ENCODE peak calls at places on chromosomes 16 and 17, in ten cellular contexts. One of them, this sample, is unnamed.

GRCh38 chr16:47278571-47278970 is 134.8 kb upstream of the NETO2 start:
- DNase-seq in CD8-positive, alpha-beta T cell: no peak
- DNase-seq in mucosa of descending colon: no peak
- DNase-seq in activated T-helper 2 cell treated with anti-CD3 and anti-CD28 coated beads, Interferon-gamma antibody, Interleukin-2, Interleukin-4, amounts not matched to agents 10 μg/mL and 5 μg/mL and 100 μg/mL, durations not matched to agents 14 hours and 24 hours and 36 hours: no peak
- DNase-seq in B cell: no peak
- DNase-seq in tibial nerve: no peak
- DNase-seq in AG08395: no peak
- DNase-seq in NCI-H2107: no peak
- DNase-seq in stimulated activated CD8-positive, alpha-beta memory T cell treated with anti-CD3 and anti-CD28 coated beads, Interleukin-4, amount 100 ng/mL, for 48 hours: no peak
- DNase-seq in AG08396: no peak
- DNase-seq in this sample: no peak

GRCh38 chr16:50335198-50335958 is 33.4 kb downstream of the BRD7 start:
- DNase-seq in AG08395: no peak
- DNase-seq in CD8-positive, alpha-beta T cell: peak
- DNase-seq in activated T-helper 2 cell treated with anti-CD3 and anti-CD28 coated beads, Interferon-gamma antibody, Interleukin-2, Interleukin-4, amounts not matched to agents 10 μg/mL and 5 μg/mL and 100 μg/mL, durations not matched to agents 14 hours and 24 hours and 36 hours: no peak
- DNase-seq in B cell: peak
- DNase-seq in stimulated activated CD8-positive, alpha-beta memory T cell treated with anti-CD3 and anti-CD28 coated beads, Interleukin-4, amount 100 ng/mL, for 48 hours: no peak
- DNase-seq in tibial nerve: no peak
- DNase-seq in AG08396: no peak
- DNase-seq in NCI-H2107: no peak
- DNase-seq in mucosa of descending colon: no peak
- DNase-seq in this sample: no peak

GRCh38 chr16:19808061-19808621 is 76.5 kb downstream of the GPRC5B start:
- DNase-seq in mucosa of descending colon: no peak
- DNase-seq in B cell: no peak
- DNase-seq in CD8-positive, alpha-beta T cell: no peak
- DNase-seq in AG08395: no peak
- DNase-seq in tibial nerve: no peak
- DNase-seq in AG08396: no peak
- DNase-seq in activated T-helper 2 cell treated with anti-CD3 and anti-CD28 coated beads, Interferon-gamma antibody, Interleukin-2, Interleukin-4, amounts not matched to agents 10 μg/mL and 5 μg/mL and 100 μg/mL, durations not matched to agents 14 hours and 24 hours and 36 hours: no peak
- DNase-seq in NCI-H2107: no peak
- DNase-seq in stimulated activated CD8-positive, alpha-beta memory T cell treated with anti-CD3 and anti-CD28 coated beads, Interleukin-4, amount 100 ng/mL, for 48 hours: no peak
- DNase-seq in this sample: no peak

GRCh38 chr17:48795444-48796162 is 21.4 kb downstream of the TTLL6 start:
- DNase-seq in tibial nerve: no peak
- DNase-seq in B cell: no peak
- DNase-seq in AG08395: peak
- DNase-seq in CD8-positive, alpha-beta T cell: no peak
- DNase-seq in AG08396: peak
- DNase-seq in stimulated activated CD8-positive, alpha-beta memory T cell treated with anti-CD3 and anti-CD28 coated beads, Interleukin-4, amount 100 ng/mL, for 48 hours: no peak
- DNase-seq in NCI-H2107: no peak
- DNase-seq in mucosa of descending colon: no peak
- DNase-seq in activated T-helper 2 cell treated with anti-CD3 and anti-CD28 coated beads, Interferon-gamma antibody, Interleukin-2, Interleukin-4, amounts not matched to agents 10 μg/mL and 5 μg/mL and 100 μg/mL, durations not matched to agents 14 hours and 24 hours and 36 hours: no peak
- DNase-seq in this sample: no peak

GRCh38 chr17:32267690-32268205 is 2.1 kb downstream of the RHBDL3 start:
- DNase-seq in mucosa of descending colon: no peak
- DNase-seq in NCI-H2107: no peak
- DNase-seq in B cell: no peak
- DNase-seq in CD8-positive, alpha-beta T cell: no peak
- DNase-seq in AG08395: peak
- DNase-seq in AG08396: no peak
- DNase-seq in activated T-helper 2 cell treated with anti-CD3 and anti-CD28 coated beads, Interferon-gamma antibody, Interleukin-2, Interleukin-4, amounts not matched to agents 10 μg/mL and 5 μg/mL and 100 μg/mL, durations not matched to agents 14 hours and 24 hours and 36 hours: no peak
- DNase-seq in tibial nerve: no peak
- DNase-seq in stimulated activated CD8-positive, alpha-beta memory T cell treated with anti-CD3 and anti-CD28 coated beads, Interleukin-4, amount 100 ng/mL, for 48 hours: peak
- DNase-seq in this sample: no peak

GRCh38 chr17:51662204-51663056 is 402.1 kb downstream of the UTP18 start:
- DNase-seq in stimulated activated CD8-positive, alpha-beta memory T cell treated with anti-CD3 and anti-CD28 coated beads, Interleukin-4, amount 100 ng/mL, for 48 hours: no peak
- DNase-seq in NCI-H2107: no peak
- DNase-seq in AG08395: no peak
- DNase-seq in CD8-positive, alpha-beta T cell: no peak
- DNase-seq in activated T-helper 2 cell treated with anti-CD3 and anti-CD28 coated beads, Interferon-gamma antibody, Interleukin-2, Interleukin-4, amounts not matched to agents 10 μg/mL and 5 μg/mL and 100 μg/mL, durations not matched to agents 14 hours and 24 hours and 36 hours: no peak
- DNase-seq in tibial nerve: no peak
- DNase-seq in mucosa of descending colon: no peak
- DNase-seq in B cell: no peak
- DNase-seq in AG08396: no peak
- DNase-seq in this sample: no peak

GRCh38 chr16:3780570-3780969 is 63.2 kb upstream of the TRAP1 start:
- DNase-seq in mucosa of descending colon: no peak
- DNase-seq in activated T-helper 2 cell treated with anti-CD3 and anti-CD28 coated beads, Interferon-gamma antibody, Interleukin-2, Interleukin-4, amounts not matched to agents 10 μg/mL and 5 μg/mL and 100 μg/mL, durations not matched to agents 14 hours and 24 hours and 36 hours: no peak
- DNase-seq in NCI-H2107: no peak
- DNase-seq in CD8-positive, alpha-beta T cell: peak
- DNase-seq in stimulated activated CD8-positive, alpha-beta memory T cell treated with anti-CD3 and anti-CD28 coated beads, Interleukin-4, amount 100 ng/mL, for 48 hours: no peak
- DNase-seq in AG08396: no peak
- DNase-seq in B cell: no peak
- DNase-seq in AG08395: no peak
- DNase-seq in tibial nerve: no peak
- DNase-seq in this sample: no peak

GRCh38 chr17:4043862-4044261 is 79.6 kb upstream of the ATP2A3 start:
- DNase-seq in B cell: no peak
- DNase-seq in CD8-positive, alpha-beta T cell: peak
- DNase-seq in mucosa of descending colon: peak
- DNase-seq in AG08395: no peak
- DNase-seq in tibial nerve: no peak
- DNase-seq in activated T-helper 2 cell treated with anti-CD3 and anti-CD28 coated beads, Interferon-gamma antibody, Interleukin-2, Interleukin-4, amounts not matched to agents 10 μg/mL and 5 μg/mL and 100 μg/mL, durations not matched to agents 14 hours and 24 hours and 36 hours: no peak
- DNase-seq in NCI-H2107: no peak
- DNase-seq in stimulated activated CD8-positive, alpha-beta memory T cell treated with anti-CD3 and anti-CD28 coated beads, Interleukin-4, amount 100 ng/mL, for 48 hours: peak
- DNase-seq in AG08396: no peak
- DNase-seq in this sample: no peak